ENCODE peak calls at places on chromosomes 5 and 9, in eight cellular contexts. C is BJ, Z is body of pancreas, U is HFF-Myc, M is kidney, Y is spleen, I is BE2C, J is stomach. B is an unnamed sample.

GRCh38 chr5:99169309-99169708 is 240.5 kb upstream of the CHD1 start:
- DNase-seq in I (no peak), J (no peak), Z (no peak), M (no peak), Y (no peak), U (no peak), C (no peak), B (no peak)

GRCh38 chr5:58505502-58505901 is 14.3 kb downstream of the GAPT start:
- DNase-seq in C (no peak), U (no peak), Z (no peak), Y (no peak), J (peak; percentile 28), M (no peak), I (no peak), B (peak; percentile 38)

GRCh38 chr9:98772364-98773155 is 23.8 kb downstream of the ANKS6 start:
- DNase-seq in Y (no peak), J (no peak), M (no peak), I (no peak), C (no peak), U (no peak), Z (no peak), B (no peak)

GRCh38 chr5:524442-525163 is at the start of gene SLC9A3:
- DNase-seq in Z (no peak), C (no peak), J (no peak), U (no peak), M (peak; percentile 61), Y (no peak), I (no peak), B (no peak)

GRCh38 chr9:133375116-133375723 is 640 bp downstream of the SURF4 start:
- DNase-seq in J (peak; percentile 32), Z (peak; percentile 68), U (no peak), I (no peak), Y (no peak), C (no peak), M (no peak), B (no peak)

GRCh38 chr5:76971471-76971870 is 18.6 kb downstream of the CRHBP start:
- DNase-seq in J (no peak), M (no peak), Y (no peak), C (no peak), Z (no peak), U (no peak), I (no peak), B (no peak)

GRCh38 chr9:111851536-111851935 is 45.1 kb upstream of the UGCG start:
- DNase-seq in J (no peak), U (no peak), Y (no peak), I (no peak), C (no peak), M (no peak), Z (peak; percentile 51), B (no peak)

GRCh38 chr5:56585466-56585865 is 229.9 kb upstream of the MAP3K1 start:
- DNase-seq in J (no peak), U (no peak), C (no peak), Z (no peak), M (no peak), I (no peak), Y (no peak), B (no peak)

GRCh38 chr5:28766565-28767158 is 1728.3 kb upstream of the CDH9 start:
- DNase-seq in M (no peak), U (no peak), I (peak; percentile 61), C (no peak), Y (no peak), J (no peak), Z (no peak), B (peak; percentile 65)

GRCh38 chr9:132977626-132978450 is 656 bp upstream of the GFI1B start:
- DNase-seq in M (no peak), Z (peak; percentile 63), U (no peak), C (no peak), I (peak; percentile 73), Y (peak; percentile 88), J (peak; percentile 74), B (no peak)

DNA sequence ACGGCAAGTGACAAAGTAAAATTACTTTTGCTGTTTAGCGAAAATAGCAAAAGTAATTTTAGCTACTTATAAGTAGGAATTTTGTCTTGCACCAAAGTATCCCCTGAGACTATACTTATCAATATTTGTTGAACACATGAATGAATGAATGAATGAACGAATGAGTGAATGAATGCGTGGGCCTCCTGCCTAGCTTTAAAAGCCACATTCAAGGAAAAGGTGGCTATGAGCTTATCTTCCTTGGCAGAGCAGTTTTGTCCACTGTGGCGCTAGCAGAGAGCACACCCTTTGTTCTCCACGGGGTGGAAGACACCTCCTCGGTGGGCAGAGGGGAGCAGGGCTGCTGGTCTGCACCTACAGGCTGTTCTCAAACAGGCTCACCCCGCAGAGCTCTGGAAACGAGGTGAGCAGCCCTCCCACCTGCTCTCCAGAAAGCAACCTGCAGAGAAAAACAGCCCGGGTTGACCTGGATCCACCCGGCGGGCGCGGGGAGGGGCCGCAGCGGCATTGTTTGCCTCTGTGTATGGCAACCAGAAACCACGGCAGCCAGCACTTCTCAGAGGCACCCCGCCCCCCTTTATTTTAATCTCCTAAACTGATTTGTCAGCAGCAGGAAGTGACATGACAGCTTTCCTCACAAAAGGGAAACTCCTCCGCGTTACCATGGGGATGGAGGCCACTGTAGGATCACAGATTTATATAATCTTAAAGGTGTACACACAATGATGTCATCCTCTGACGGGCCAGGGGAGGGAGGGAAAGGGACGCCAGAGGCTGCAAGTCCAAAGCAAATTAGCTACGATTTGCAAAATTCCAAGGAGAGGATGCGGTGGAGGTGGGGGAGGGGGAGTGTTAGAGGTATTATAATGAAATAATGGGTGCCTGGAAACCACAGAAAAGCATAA is 5.9 kb downstream of the DUSP1 start:
- DNase-seq in Y (peak; percentile 98), M (peak; percentile 97), I (peak; percentile 91), Z (peak; percentile 100), C (peak; percentile 99), J (peak; percentile 96), U (peak; percentile 99), B (peak; percentile 100)
- TF ChIP-seq CTCF in Y (no peak), M (peak; percentile 8), I (peak; percentile 14), Z (peak; percentile 18), C (no peak), J (no peak), U (no peak), B (peak; percentile 3)

GRCh38 chr5:43168175-43168574 is 23.9 kb upstream of the NIM1K start:
- DNase-seq in U (no peak), M (no peak), Z (no peak), I (no peak), J (no peak), C (no peak), Y (no peak), B (no peak)
- TF ChIP-seq CTCF in U (no peak), M (no peak), Z (no peak), I (no peak), J (no peak), C (no peak), Y (no peak), B (no peak)

GRCh38 chr9:23322392-23322791 is 503.6 kb downstream of the ELAVL2 start:
- DNase-seq in J (no peak), Z (no peak), U (no peak), M (no peak), Y (no peak), C (no peak), I (no peak), B (peak; percentile 0)
- TF ChIP-seq CTCF in J (no peak), Z (no peak), U (no peak), M (no peak), Y (no peak), C (no peak), I (no peak), B (peak; percentile 61)

GRCh38 chr5:176810687-176811501 is 535 bp downstream of the UNC5A start:
- DNase-seq in J (no peak), I (peak; percentile 60), M (no peak), U (no peak), Z (no peak), C (no peak), Y (no peak), B (no peak)

GRCh38 chr5:176813587-176814312 is 3.4 kb downstream of the UNC5A start:
- DNase-seq in M (no peak), U (no peak), Y (no peak), Z (no peak), J (no peak), I (no peak), C (no peak), B (no peak)

GRCh38 chr5:176814313-176814685 is 3.9 kb downstream of the UNC5A start:
- DNase-seq in J (no peak), Z (no peak), I (no peak), Y (no peak), M (no peak), U (no peak), C (no peak), B (no peak)

GRCh38 chr5:176814836-176815438 is 4.6 kb downstream of the UNC5A start:
- DNase-seq in Z (no peak), M (no peak), I (no peak), Y (no peak), C (no peak), J (no peak), U (no peak), B (no peak)

GRCh38 chr5:176812269-176813259 is 2.2 kb downstream of the UNC5A start:
- DNase-seq in I (peak; percentile 82), J (no peak), Z (no peak), Y (no peak), C (no peak), M (no peak), U (no peak), B (no peak)
- TF ChIP-seq CTCF in I (peak; percentile 78), J (no peak), Z (no peak), Y (no peak), C (peak; percentile 69), M (peak; percentile 11), U (peak; percentile 67), B (peak; percentile 76)

GRCh38 chr5:94849324-94849723 is 230.9 kb downstream of the SLF1 start:
- DNase-seq in U (no peak), Y (no peak), M (no peak), C (no peak), Z (no peak), I (no peak), J (no peak), B (no peak)

GRCh38 chr5:94853122-94853521 is 234.7 kb downstream of the SLF1 start:
- DNase-seq in I (no peak), M (no peak), Z (no peak), C (no peak), J (no peak), Y (no peak), U (no peak), B (no peak)

GRCh38 chr5:94850960-94851359 is 232.5 kb downstream of the SLF1 start:
- DNase-seq in I (no peak), Z (no peak), M (no peak), C (no peak), Y (no peak), U (no peak), J (no peak), B (no peak)

GRCh38 chr5:94847726-94848125 is 229.3 kb downstream of the SLF1 start:
- DNase-seq in J (no peak), Z (no peak), M (no peak), I (no peak), Y (no peak), U (no peak), C (no peak), B (no peak)

GRCh38 chr5:94849821-94850736 is 231.6 kb downstream of the SLF1 start:
- DNase-seq in U (peak; percentile 14), J (no peak), I (peak; percentile 45), M (no peak), Y (no peak), Z (peak; percentile 3), C (peak; percentile 4), B (peak; percentile 55)
- TF ChIP-seq CTCF in U (peak; percentile 50), J (no peak), I (peak; percentile 94), M (peak; percentile 56), Y (peak; percentile 17), Z (peak; percentile 69), C (peak; percentile 72), B (peak; percentile 80)